ENCODE peak calls at places on chromosome 3, in nine cellular contexts. One of them, this sample, is unnamed.

GRCh38 chr3:151580592-151580991 is 119.7 kb upstream of the IGSF10 start:
- DNase-seq in HT1080: peak
- DNase-seq in GM13976: no peak
- DNase-seq in activated T-cell treated with anti-CD3 and anti-CD28 coated beads for 1 hour: no peak
- DNase-seq in ACHN: no peak
- DNase-seq in GDM1: no peak
- DNase-seq in cardiac fibroblast: peak
- DNase-seq in cardiac muscle cell: no peak
- DNase-seq in stomach: no peak
- DNase-seq in this sample: no peak

GRCh38 chr3:37762698-37763097 is 99.0 kb upstream of the CTDSPL start:
- DNase-seq in cardiac fibroblast: peak
- DNase-seq in ACHN: no peak
- DNase-seq in GDM1: no peak
- DNase-seq in cardiac muscle cell: peak
- DNase-seq in GM13976: no peak
- DNase-seq in HT1080: no peak
- DNase-seq in stomach: no peak
- DNase-seq in activated T-cell treated with anti-CD3 and anti-CD28 coated beads for 1 hour: no peak
- DNase-seq in this sample: no peak

GRCh38 chr3:106217745-106218144 is 348.9 kb upstream of the CBLB start:
- DNase-seq in cardiac fibroblast: no peak
- DNase-seq in cardiac muscle cell: no peak
- DNase-seq in ACHN: no peak
- DNase-seq in HT1080: no peak
- DNase-seq in stomach: no peak
- DNase-seq in GM13976: no peak
- DNase-seq in activated T-cell treated with anti-CD3 and anti-CD28 coated beads for 1 hour: no peak
- DNase-seq in GDM1: no peak
- DNase-seq in this sample: no peak

GRCh38 chr3:36124118-36124796 is 256.0 kb upstream of the STAC start:
- DNase-seq in cardiac muscle cell: peak
- DNase-seq in stomach: no peak
- DNase-seq in HT1080: peak
- DNase-seq in activated T-cell treated with anti-CD3 and anti-CD28 coated beads for 1 hour: no peak
- DNase-seq in cardiac fibroblast: peak
- DNase-seq in ACHN: peak
- DNase-seq in GDM1: no peak
- DNase-seq in GM13976: no peak
- DNase-seq in this sample: no peak

GRCh38 chr3:31858439-31858838 is 122.6 kb downstream of the OSBPL10 start:
- DNase-seq in GDM1: no peak
- DNase-seq in ACHN: peak
- DNase-seq in activated T-cell treated with anti-CD3 and anti-CD28 coated beads for 1 hour: no peak
- DNase-seq in GM13976: no peak
- DNase-seq in HT1080: peak
- DNase-seq in cardiac fibroblast: no peak
- DNase-seq in cardiac muscle cell: no peak
- DNase-seq in stomach: no peak
- DNase-seq in this sample: no peak

GRCh38 chr3:76436895-76437294 is 603.0 kb upstream of the ROBO2 start:
- DNase-seq in cardiac muscle cell: no peak
- DNase-seq in activated T-cell treated with anti-CD3 and anti-CD28 coated beads for 1 hour: no peak
- DNase-seq in ACHN: no peak
- DNase-seq in stomach: no peak
- DNase-seq in HT1080: no peak
- DNase-seq in GM13976: no peak
- DNase-seq in cardiac fibroblast: peak
- DNase-seq in GDM1: no peak
- DNase-seq in this sample: no peak

GRCh38 chr3:137121704-137122314 is 164.0 kb downstream of the IL20RB start:
- DNase-seq in cardiac fibroblast: peak
- DNase-seq in GM13976: peak
- DNase-seq in cardiac muscle cell: peak
- DNase-seq in stomach: no peak
- DNase-seq in HT1080: peak
- DNase-seq in ACHN: peak
- DNase-seq in GDM1: peak
- DNase-seq in activated T-cell treated with anti-CD3 and anti-CD28 coated beads for 1 hour: no peak
- DNase-seq in this sample: peak

GRCh38 chr3:20669184-20669583 is 483.2 kb upstream of the SGO1 start:
- DNase-seq in HT1080: no peak
- DNase-seq in GM13976: no peak
- DNase-seq in ACHN: no peak
- DNase-seq in GDM1: no peak
- DNase-seq in cardiac fibroblast: no peak
- DNase-seq in cardiac muscle cell: peak
- DNase-seq in stomach: no peak
- DNase-seq in activated T-cell treated with anti-CD3 and anti-CD28 coated beads for 1 hour: no peak
- DNase-seq in this sample: peak

GRCh38 chr3:124281453-124282316 is 289.8 kb upstream of the ROPN1 start:
- DNase-seq in cardiac fibroblast: peak
- DNase-seq in activated T-cell treated with anti-CD3 and anti-CD28 coated beads for 1 hour: no peak
- DNase-seq in HT1080: peak
- DNase-seq in cardiac muscle cell: peak
- DNase-seq in GM13976: peak
- DNase-seq in stomach: no peak
- DNase-seq in ACHN: peak
- DNase-seq in GDM1: no peak
- DNase-seq in this sample: peak

GRCh38 chr3:158456114-158456513 is 114.9 kb upstream of the MLF1 start:
- DNase-seq in activated T-cell treated with anti-CD3 and anti-CD28 coated beads for 1 hour: no peak
- DNase-seq in stomach: no peak
- DNase-seq in GM13976: no peak
- DNase-seq in ACHN: no peak
- DNase-seq in HT1080: peak
- DNase-seq in cardiac muscle cell: no peak
- DNase-seq in cardiac fibroblast: no peak
- DNase-seq in GDM1: no peak
- DNase-seq in this sample: no peak

GRCh38 chr3:197496746-197497125 is 59.0 kb downstream of the BDH1 start:
- DNase-seq in cardiac fibroblast: peak
- DNase-seq in GDM1: no peak
- DNase-seq in GM13976: no peak
- DNase-seq in activated T-cell treated with anti-CD3 and anti-CD28 coated beads for 1 hour: no peak
- DNase-seq in cardiac muscle cell: no peak
- DNase-seq in stomach: no peak
- DNase-seq in ACHN: no peak
- DNase-seq in HT1080: no peak
- DNase-seq in this sample: no peak

GRCh38 chr3:60610441-60611112 is 640.7 kb downstream of the FHIT start:
- DNase-seq in activated T-cell treated with anti-CD3 and anti-CD28 coated beads for 1 hour: no peak
- DNase-seq in ACHN: no peak
- DNase-seq in GM13976: no peak
- DNase-seq in GDM1: no peak
- DNase-seq in cardiac muscle cell: no peak
- DNase-seq in HT1080: peak
- DNase-seq in stomach: peak
- DNase-seq in cardiac fibroblast: peak
- DNase-seq in this sample: peak

GRCh38 chr3:101574388-101575156 is 592 bp downstream of the PCNP start:
- DNase-seq in cardiac muscle cell: peak
- DNase-seq in stomach: peak
- DNase-seq in GM13976: no peak
- DNase-seq in ACHN: peak
- DNase-seq in activated T-cell treated with anti-CD3 and anti-CD28 coated beads for 1 hour: peak
- DNase-seq in GDM1: peak
- DNase-seq in HT1080: peak
- DNase-seq in cardiac fibroblast: peak
- DNase-seq in this sample: peak

GRCh38 chr3:133259767-133260166 is 140.1 kb upstream of the BFSP2 start:
- DNase-seq in cardiac muscle cell: no peak
- DNase-seq in activated T-cell treated with anti-CD3 and anti-CD28 coated beads for 1 hour: no peak
- DNase-seq in cardiac fibroblast: no peak
- DNase-seq in HT1080: no peak
- DNase-seq in ACHN: no peak
- DNase-seq in GM13976: no peak
- DNase-seq in GDM1: no peak
- DNase-seq in stomach: no peak
- DNase-seq in this sample: no peak

GRCh38 chr3:102096066-102096465 is 246.8 kb downstream of the NFKBIZ start:
- DNase-seq in GDM1: no peak
- DNase-seq in GM13976: no peak
- DNase-seq in HT1080: no peak
- DNase-seq in stomach: no peak
- DNase-seq in cardiac muscle cell: no peak
- DNase-seq in ACHN: no peak
- DNase-seq in activated T-cell treated with anti-CD3 and anti-CD28 coated beads for 1 hour: no peak
- DNase-seq in cardiac fibroblast: no peak
- DNase-seq in this sample: no peak

GRCh38 chr3:9732080-9732752 is 681 bp downstream of the BRPF1 start:
- DNase-seq in activated T-cell treated with anti-CD3 and anti-CD28 coated beads for 1 hour: peak
- DNase-seq in GDM1: peak
- DNase-seq in stomach: peak
- DNase-seq in ACHN: no peak
- DNase-seq in cardiac fibroblast: peak
- DNase-seq in cardiac muscle cell: peak
- DNase-seq in HT1080: no peak
- DNase-seq in GM13976: peak
- DNase-seq in this sample: no peak

GRCh38 chr3:158522737-158523136 is 48.3 kb upstream of the MLF1 start:
- DNase-seq in GM13976: no peak
- DNase-seq in GDM1: no peak
- DNase-seq in stomach: no peak
- DNase-seq in cardiac muscle cell: no peak
- DNase-seq in activated T-cell treated with anti-CD3 and anti-CD28 coated beads for 1 hour: no peak
- DNase-seq in cardiac fibroblast: peak
- DNase-seq in ACHN: no peak
- DNase-seq in HT1080: peak
- DNase-seq in this sample: no peak

GRCh38 chr3:75978686-75979085 is 193.3 kb upstream of the ZNF717 start:
- DNase-seq in HT1080: peak
- DNase-seq in activated T-cell treated with anti-CD3 and anti-CD28 coated beads for 1 hour: no peak
- DNase-seq in ACHN: no peak
- DNase-seq in cardiac fibroblast: peak
- DNase-seq in GDM1: no peak
- DNase-seq in cardiac muscle cell: no peak
- DNase-seq in GM13976: no peak
- DNase-seq in stomach: no peak
- DNase-seq in this sample: no peak

GRCh38 chr3:157542711-157543485 is 39.7 kb upstream of the VEPH1 start:
- DNase-seq in GDM1: no peak
- DNase-seq in cardiac fibroblast: peak
- DNase-seq in ACHN: peak
- DNase-seq in cardiac muscle cell: peak
- DNase-seq in stomach: peak
- DNase-seq in activated T-cell treated with anti-CD3 and anti-CD28 coated beads for 1 hour: no peak
- DNase-seq in GM13976: peak
- DNase-seq in HT1080: no peak
- DNase-seq in this sample: peak

GRCh38 chr3:128468285-128468790 is 1.6 kb upstream of the DNAJB8 start:
- DNase-seq in activated T-cell treated with anti-CD3 and anti-CD28 coated beads for 1 hour: no peak
- DNase-seq in cardiac fibroblast: no peak
- DNase-seq in stomach: no peak
- DNase-seq in cardiac muscle cell: no peak
- DNase-seq in GDM1: no peak
- DNase-seq in ACHN: no peak
- DNase-seq in HT1080: no peak
- DNase-seq in GM13976: no peak
- DNase-seq in this sample: no peak